ENCODE peak calls at places on chromosomes 12 and 14, in four cellular contexts. V is H9, N is IMR-90, Z is H1. H is an unnamed sample.

GRCh38 chr12:124321556-124322270 is 26.8 kb downstream of the RFLNA start:
- DNase-seq in V (no peak), N (peak), Z (no peak), H (no peak)

GRCh38 chr14:56412453-56413434 is 166.9 kb upstream of the TMEM260 start:
- DNase-seq in V (no peak), N (no peak), Z (no peak), H (no peak)

GRCh38 chr14:62980693-62981092 is 64.6 kb downstream of the KCNH5 start:
- DNase-seq in V (no peak), N (no peak), Z (no peak), H (no peak)

GRCh38 chr14:24430682-24431568 is 1.2 kb downstream of the KHNYN start:
- DNase-seq in V (no peak), N (peak), Z (no peak), H (peak)

GRCh38 chr12:6980740-6981139 is 10.0 kb downstream of the EMG1 start:
- DNase-seq in V (no peak), N (no peak), Z (no peak), H (no peak)

GRCh38 chr14:74524076-74524812 is 30.7 kb downstream of the ISCA2 start:
- DNase-seq in V (no peak), N (peak), Z (no peak), H (no peak)

GRCh38 chr12:67482751-67483661 is 165.5 kb upstream of the DYRK2 start:
- DNase-seq in V (no peak), N (peak), Z (no peak), H (no peak)

GRCh38 chr14:38101679-38102078 is 106.0 kb upstream of the SSTR1 start:
- DNase-seq in V (no peak), N (no peak), Z (no peak), H (no peak)

GRCh38 chr14:77243853-77244252 is 27.2 kb downstream of the NGB start:
- DNase-seq in V (no peak), N (no peak), Z (no peak), H (no peak)

GRCh38 chr14:73755434-73756014 is 41.3 kb upstream of the PNMA1 start:
- DNase-seq in V (no peak), N (no peak), Z (no peak), H (no peak)

GRCh38 chr12:132398386-132398991 is 69.1 kb upstream of the GALNT9 start:
- DNase-seq in V (no peak), N (no peak), Z (no peak), H (no peak)

GRCh38 chr14:72907886-72908285 is 14.0 kb upstream of the DPF3 start:
- DNase-seq in V (no peak), N (peak), Z (no peak), H (peak)

GRCh38 chr14:26828741-26829140 is 230.9 kb upstream of the NOVA1 start:
- DNase-seq in V (no peak), N (no peak), Z (no peak), H (no peak)

GRCh38 chr12:109573914-109574244 is 285 bp downstream of the MVK start:
- DNase-seq in V (no peak), N (no peak), Z (no peak), H (no peak)

GRCh38 chr12:92363295-92364146 is 217.9 kb upstream of the BTG1 start:
- DNase-seq in V (no peak), N (peak), Z (no peak), H (peak)

GRCh38 chr12:6553051-6553868 is 2.6 kb downstream of the IFFO1 start:
- DNase-seq in V (no peak), N (peak), Z (no peak), H (no peak)

GRCh38 chr14:100417466-100417865 is 94.3 kb downstream of the SLC25A47 start:
- DNase-seq in V (peak), N (peak), Z (peak), H (peak)

GRCh38 chr12:83404521-83404920 is 717.8 kb downstream of the TMTC2 start:
- DNase-seq in V (no peak), N (no peak), Z (no peak), H (no peak)

GRCh38 chr12:57576613-57577160 is 14.3 kb upstream of the PIP4K2C start:
- DNase-seq in V (no peak), N (no peak), Z (no peak), H (no peak)

GRCh38 chr12:42636993-42637392 is 47.4 kb upstream of the PRICKLE1 start:
- DNase-seq in V (no peak), N (no peak), Z (no peak), H (no peak)

GRCh38 chr12:113246478-113247122 is 25.3 kb downstream of the TPCN1 start:
- DNase-seq in V (peak), N (peak), Z (peak), H (peak)

GRCh38 chr12:6352198-6353173 is 10.6 kb upstream of the TNFRSF1A start:
- DNase-seq in V (no peak), N (no peak), Z (no peak), H (no peak)

GRCh38 chr12:19462441-19462840 is 23.1 kb downstream of the AEBP2 start:
- DNase-seq in V (no peak), N (no peak), Z (no peak), H (no peak)

GRCh38 chr14:54651649-54652048 is 84.7 kb downstream of the SAMD4A start:
- DNase-seq in V (no peak), N (no peak), Z (no peak), H (no peak)

GRCh38 chr12:130981947-130982346 is 28.2 kb downstream of the ADGRD1 start:
- DNase-seq in V (peak), N (no peak), Z (no peak), H (no peak)
- H3K56ac ChIP-seq in V (no peak), N (no peak), Z (no peak), H (no peak)

DNA sequence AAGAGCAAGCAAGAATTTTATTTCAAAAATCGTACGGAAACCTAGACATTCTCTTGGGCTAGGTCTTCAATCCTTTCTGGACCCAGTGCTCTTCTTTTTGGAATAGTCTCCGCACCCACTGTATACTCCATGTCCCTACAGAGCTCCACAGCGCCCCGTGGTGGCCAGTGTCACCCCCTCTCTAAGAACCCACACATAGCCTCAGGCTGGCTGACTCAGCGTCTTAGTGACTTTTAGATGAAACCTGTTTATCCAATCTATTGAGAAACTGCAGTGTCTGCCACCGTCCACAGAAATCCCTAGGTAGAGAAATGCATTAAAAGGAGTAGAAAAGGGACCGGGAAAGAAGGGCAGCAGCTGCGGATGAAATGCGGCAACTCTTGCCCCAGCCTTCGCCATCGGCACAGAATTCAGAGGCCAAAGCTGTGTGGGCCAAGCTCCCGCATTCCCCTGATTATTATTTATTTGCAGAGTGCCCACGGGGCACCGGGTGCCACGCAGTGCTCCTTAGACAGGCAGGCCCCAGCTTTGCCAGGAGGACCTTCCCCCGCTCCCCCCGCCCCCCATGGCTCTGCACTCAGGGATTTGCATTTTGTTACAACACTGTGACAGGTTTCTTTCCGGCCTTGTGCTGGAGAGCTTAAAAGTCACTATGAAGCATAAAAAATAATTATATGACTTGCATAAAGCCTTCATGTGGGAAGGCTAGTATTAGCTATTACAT is 170.1 kb upstream of the FKBP4 start:
- DNase-seq in V (peak), N (peak), Z (peak), H (peak)
- H2BK15ac ChIP-seq in V (no peak), N (no peak), Z (peak), H (no peak)

GRCh38 chr12:71321130-71321529 is 118.5 kb upstream of the LGR5 start:
- DNase-seq in V (no peak), N (no peak), Z (no peak), H (no peak)

DNA sequence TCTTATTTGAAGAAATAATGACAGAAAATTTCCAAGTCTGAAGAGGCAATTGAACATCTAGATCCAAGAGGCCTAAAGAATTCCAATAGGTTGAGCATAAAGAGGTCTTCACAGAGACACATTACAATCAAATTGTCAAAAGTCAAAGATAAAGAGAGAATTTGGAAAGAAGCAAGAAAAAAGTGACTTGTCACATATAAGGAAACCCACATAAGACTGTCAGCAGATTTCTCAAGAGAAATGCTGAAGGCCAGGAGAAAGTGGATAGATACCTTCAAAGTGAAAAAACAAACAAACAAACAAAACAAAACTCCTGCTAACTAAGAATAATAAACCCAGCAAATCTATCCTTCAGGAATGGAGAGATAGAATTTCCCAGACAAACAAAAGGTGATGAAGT is 118.1 kb upstream of the LGR5 start:
- DNase-seq in V (no peak), N (no peak), Z (no peak), H (peak)
- H3K56ac ChIP-seq in V (no peak), N (no peak), Z (no peak), H (no peak)

DNA sequence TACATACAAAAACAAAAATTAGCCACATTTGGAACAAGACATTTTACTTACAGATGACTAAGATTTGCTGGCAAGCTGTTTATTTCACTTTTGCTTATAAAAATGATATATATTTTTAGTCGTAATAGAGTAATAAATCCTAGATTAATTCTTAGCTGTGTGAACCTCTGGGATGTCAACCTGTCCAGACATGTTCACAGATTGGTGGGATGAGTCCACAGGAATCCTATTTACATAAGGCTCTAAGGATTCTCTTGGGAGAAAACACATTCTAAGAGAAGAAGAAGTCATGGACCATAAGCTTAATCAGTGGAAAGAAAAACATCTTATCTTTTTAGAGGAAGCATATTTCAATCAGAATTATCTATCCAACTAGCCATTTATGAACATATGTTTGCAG is 797.4 kb downstream of the C12orf50 start:
- DNase-seq in V (no peak), N (peak), Z (no peak), H (no peak)
- H2BK15ac ChIP-seq in V (no peak), N (no peak), Z (no peak), H (no peak)